ENCODE peak calls at places on chromosome 9, in four cellular contexts. G is H9, P is trophoblast cell, C is IMR-90. F is an unnamed sample.

GRCh38 chr9:97907051-97907450 is 15.2 kb downstream of the TRMO start:
- DNase-seq in G (no peak), P (no peak), C (no peak), F (no peak)

GRCh38 chr9:12908910-12909309 is 134.1 kb downstream of the LURAP1L start:
- DNase-seq in G (no peak), C (no peak), P (no peak), F (no peak)

GRCh38 chr9:12705738-12706391 is 12.7 kb downstream of the TYRP1 start:
- DNase-seq in P (no peak), C (no peak), G (no peak), F (no peak)

GRCh38 chr9:128361981-128362646 is 9.1 kb upstream of the URM1 start:
- DNase-seq in P (peak), G (peak), C (peak), F (peak)

GRCh38 chr9:80467632-80468031 is 895.9 kb downstream of the TLE4 start:
- DNase-seq in G (no peak), C (peak), P (no peak), F (no peak)

GRCh38 chr9:35827486-35827885 is 1.0 kb downstream of the FAM221B start:
- DNase-seq in P (no peak), G (no peak), C (peak), F (no peak)

GRCh38 chr9:105191508-105192118 is 52.8 kb upstream of the SLC44A1 start:
- DNase-seq in G (no peak), C (no peak), P (peak), F (no peak)

GRCh38 chr9:74362423-74362822 is 134.7 kb upstream of the RORB start:
- DNase-seq in P (no peak), C (no peak), G (no peak), F (no peak)

GRCh38 chr9:114180701-114181582 is 25.6 kb downstream of the COL27A1 start:
- DNase-seq in C (peak), P (no peak), G (no peak), F (no peak)

GRCh38 chr9:76969716-76970115 is 49.7 kb upstream of the FOXB2 start:
- DNase-seq in C (no peak), G (no peak), P (no peak), F (no peak)

GRCh38 chr9:107213561-107214028 is 69.5 kb upstream of the RAD23B start:
- DNase-seq in P (peak), G (no peak), C (peak), F (peak)

GRCh38 chr9:134314039-134314949 is 12.0 kb upstream of the RXRA start:
- DNase-seq in G (no peak), C (no peak), P (no peak), F (no peak)

GRCh38 chr9:72509635-72510034 is 11.8 kb upstream of the TMC1 start:
- DNase-seq in P (peak), C (peak), G (no peak), F (no peak)

GRCh38 chr9:13804532-13804931 is 509.4 kb downstream of the NFIB start:
- DNase-seq in C (peak), G (no peak), P (no peak), F (no peak)

GRCh38 chr9:130124471-130124870 is 47.7 kb upstream of the NCS1 start:
- DNase-seq in C (peak), P (no peak), G (no peak), F (no peak)

GRCh38 chr9:97310896-97311295 is 3.4 kb downstream of the CCDC180 start:
- DNase-seq in C (no peak), G (no peak), P (no peak), F (no peak)

GRCh38 chr9:38687389-38687842 is 32.5 kb downstream of the FAM240B start:
- DNase-seq in G (peak), P (peak), C (no peak), F (no peak)

GRCh38 chr9:76269789-76270188 is 124.4 kb downstream of the RFK start:
- DNase-seq in G (no peak), C (peak), P (peak), F (no peak)

GRCh38 chr9:117414220-117414905 is 494 bp downstream of the ASTN2 start:
- DNase-seq in C (no peak), P (peak), G (peak), F (peak)

GRCh38 chr9:107807183-107807582 is 317.6 kb upstream of the KLF4 start:
- DNase-seq in G (no peak), P (no peak), C (peak), F (no peak)

GRCh38 chr9:12817702-12818101 is 42.9 kb downstream of the LURAP1L start:
- DNase-seq in C (peak), G (no peak), P (no peak), F (no peak)

GRCh38 chr9:133105461-133105770 is 15.6 kb downstream of the RALGDS start:
- DNase-seq in P (no peak), C (no peak), G (no peak), F (no peak)

GRCh38 chr9:16726023-16726422 is 144.4 kb downstream of the BNC2 start:
- DNase-seq in C (peak), G (no peak), P (no peak), F (peak)

DNA sequence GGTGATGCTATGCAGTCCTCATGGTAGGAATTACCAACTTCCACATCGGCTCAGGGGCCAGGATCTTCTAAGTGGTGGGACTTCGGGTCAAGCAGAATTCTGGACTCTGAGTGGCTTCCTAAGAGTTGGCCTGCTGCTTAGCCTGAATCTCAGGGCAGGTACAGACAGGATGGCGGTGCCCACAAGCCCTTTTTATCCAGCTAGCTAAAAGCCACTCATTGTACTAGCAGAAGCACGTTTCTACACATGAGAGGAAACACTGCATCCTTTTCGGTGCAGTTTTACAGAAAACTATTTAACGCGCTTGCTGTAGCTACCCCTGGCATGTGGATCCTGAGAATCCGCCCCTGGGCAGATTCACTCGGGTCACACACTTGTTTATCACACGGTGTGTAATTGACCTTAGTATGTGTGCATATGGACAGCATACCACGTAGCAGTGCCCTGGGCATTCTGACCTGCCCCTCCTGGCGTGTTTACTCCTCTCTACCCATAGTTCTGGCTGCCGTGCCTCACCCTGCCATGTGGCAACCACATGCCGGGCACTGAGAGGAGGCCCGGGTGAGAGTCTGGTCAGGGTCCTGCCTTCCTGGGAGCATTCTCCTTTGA is 65.8 kb downstream of the DAB2IP start:
- DNase-seq in G (no peak), P (peak), C (no peak), F (no peak)
- H3K9ac ChIP-seq in G (no peak), P (no peak), C (no peak), F (no peak)

GRCh38 chr9:138037140-138037539 is 159.6 kb downstream of the CACNA1B start:
- DNase-seq in C (no peak), G (no peak), P (no peak), F (no peak)

GRCh38 chr9:138042146-138042545 is 164.6 kb downstream of the CACNA1B start:
- DNase-seq in G (no peak), C (no peak), P (no peak), F (no peak)

GRCh38 chr9:138033950-138034349 is 156.4 kb downstream of the CACNA1B start:
- DNase-seq in C (no peak), G (no peak), P (peak), F (peak)

GRCh38 chr9:138040446-138041430 is 163.2 kb downstream of the CACNA1B start:
- DNase-seq in G (no peak), C (no peak), P (no peak), F (no peak)

DNA sequence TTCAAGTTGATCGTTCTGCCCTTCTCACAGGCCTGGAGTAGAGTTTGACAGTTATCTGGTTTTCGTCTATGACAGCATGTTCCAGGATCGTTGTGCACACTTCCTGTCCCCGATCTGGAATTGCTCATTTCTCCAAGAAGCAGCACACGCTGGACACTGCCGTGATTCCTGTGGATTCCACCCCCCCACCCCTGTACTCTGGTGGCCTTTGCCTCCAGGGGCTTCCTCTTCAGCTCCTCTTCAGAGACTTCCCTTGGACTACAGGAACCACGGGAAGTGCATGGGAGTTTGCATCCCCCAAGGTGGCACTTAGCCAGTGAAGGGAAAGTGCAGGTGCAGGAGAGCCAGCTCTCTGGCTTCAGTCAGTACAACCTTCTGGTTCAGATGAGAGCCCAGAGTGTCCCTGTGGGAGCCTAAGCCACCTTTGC is 160.7 kb downstream of the CACNA1B start:
- DNase-seq in P (no peak), G (no peak), C (no peak), F (no peak)
- H2AK5ac ChIP-seq in P (no peak), G (no peak), C (no peak), F (no peak)

DNA sequence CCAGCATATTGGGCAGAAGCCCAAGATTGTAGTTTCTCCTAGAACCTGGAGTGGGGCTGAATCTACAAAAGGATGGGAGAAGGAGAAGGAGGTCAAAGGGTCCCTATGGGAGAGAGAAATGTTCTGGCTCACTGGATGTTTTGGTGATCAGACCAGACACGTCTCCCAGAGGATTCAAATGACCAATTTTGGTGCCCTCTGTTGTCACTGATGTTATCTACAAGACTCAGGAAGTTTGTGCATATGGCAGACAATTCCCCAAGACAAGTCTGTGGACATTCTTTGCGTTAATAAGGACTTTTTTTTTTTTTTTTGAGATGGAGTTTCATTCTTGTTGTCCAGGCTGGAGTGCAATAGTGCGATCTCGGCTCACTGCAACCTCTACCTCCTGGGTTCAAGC is 137.2 kb upstream of the SMARCA2 start:
- DNase-seq in G (no peak), C (no peak), P (peak), F (no peak)
- H3K4me2 ChIP-seq in G (no peak), C (no peak), P (no peak), F (no peak)

GRCh38 chr9:21835111-21835510 is 32.7 kb downstream of the MTAP start:
- DNase-seq in P (no peak), C (no peak), G (no peak), F (no peak)

GRCh38 chr9:21836437-21837161 is 34.2 kb downstream of the MTAP start:
- DNase-seq in C (peak), G (no peak), P (peak), F (no peak)

GRCh38 chr9:21841133-21841532 is 38.7 kb downstream of the MTAP start:
- DNase-seq in C (no peak), P (no peak), G (no peak), F (no peak)

GRCh38 chr9:21840647-21841046 is 38.2 kb downstream of the MTAP start:
- DNase-seq in P (no peak), G (no peak), C (no peak), F (no peak)

GRCh38 chr9:21837501-21837900 is 35.1 kb downstream of the MTAP start:
- DNase-seq in C (no peak), P (no peak), G (no peak), F (no peak)
- H3K9ac ChIP-seq in C (no peak), P (no peak), G (no peak), F (no peak)

GRCh38 chr9:33378121-33378795 is 24.1 kb downstream of the AQP7 start:
- DNase-seq in C (no peak), G (no peak), P (no peak), F (no peak)
- H2AK5ac ChIP-seq in C (no peak), G (no peak), P (no peak), F (no peak)

DNA sequence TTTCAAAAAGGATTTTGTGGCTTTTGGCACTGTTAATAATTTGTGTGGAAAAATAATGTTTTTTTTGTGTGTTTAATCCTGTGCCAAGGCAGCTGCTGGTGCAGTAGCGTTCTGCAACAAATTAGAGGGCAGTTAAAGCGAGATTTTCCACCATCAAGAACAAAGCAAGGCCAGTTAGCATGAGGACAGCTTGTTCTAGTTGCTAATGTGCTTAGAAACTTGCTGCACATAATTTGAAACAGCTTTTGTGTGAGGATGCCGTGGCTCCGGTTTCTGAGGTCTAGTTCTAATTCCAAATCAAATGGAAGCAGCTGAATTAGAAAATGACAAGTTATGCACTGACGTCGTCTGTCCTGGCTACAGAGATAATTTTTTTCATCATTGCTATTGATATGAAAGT is 128.5 kb downstream of the SPATA31D1 start:
- DNase-seq in C (no peak), G (no peak), P (no peak), F (no peak)
- H3K4me2 ChIP-seq in C (no peak), G (no peak), P (no peak), F (no peak)

GRCh38 chr9:136543830-136544548 is 1.9 kb downstream of the NOTCH1 start:
- DNase-seq in P (no peak), G (no peak), C (no peak), F (no peak)

GRCh38 chr9:136545966-136546696 is at the start of gene NOTCH1:
- DNase-seq in G (peak), P (peak), C (peak), F (peak)

GRCh38 chr9:136546697-136547481 is 1.0 kb upstream of the NOTCH1 start:
- DNase-seq in C (peak), G (peak), P (peak), F (peak)

GRCh38 chr9:136544549-136545064 is 1.2 kb downstream of the NOTCH1 start:
- DNase-seq in G (no peak), P (peak), C (no peak), F (no peak)

GRCh38 chr9:136545065-136545965 is 533 bp downstream of the NOTCH1 start:
- DNase-seq in G (no peak), P (no peak), C (no peak), F (no peak)
- H3K9ac ChIP-seq in G (no peak), P (peak), C (peak), F (peak)

GRCh38 chr9:90965141-90965910 is 163.7 kb downstream of the SYK start:
- DNase-seq in P (peak), C (no peak), G (no peak), F (no peak)

GRCh38 chr9:90966475-90967150 is 165.0 kb downstream of the SYK start:
- DNase-seq in C (peak), G (no peak), P (peak), F (no peak)

GRCh38 chr9:90969021-90969675 is 167.5 kb downstream of the SYK start:
- DNase-seq in G (no peak), P (no peak), C (no peak), F (no peak)

GRCh38 chr9:90965911-90966290 is 164.3 kb downstream of the SYK start:
- DNase-seq in G (no peak), C (no peak), P (no peak), F (no peak)

DNA sequence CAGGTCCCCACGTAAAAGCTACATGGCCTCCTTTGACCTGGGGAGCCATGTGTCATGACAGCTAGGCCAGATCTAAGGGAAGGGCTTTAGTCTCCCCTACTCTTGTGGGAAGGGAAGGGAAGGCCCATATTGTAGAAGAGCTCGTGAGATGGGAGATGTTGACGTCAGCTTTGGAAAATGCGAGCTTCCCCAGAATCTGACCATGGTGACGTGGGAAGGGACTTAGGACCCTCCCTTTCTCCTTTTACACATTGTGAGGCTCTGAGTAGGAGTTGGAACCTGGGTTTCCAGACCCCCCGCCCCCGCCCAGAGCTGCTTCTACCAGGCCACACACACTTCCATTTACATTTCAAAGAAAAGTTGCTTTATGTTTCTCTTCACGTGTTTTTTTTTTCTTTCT is 165.6 kb downstream of the SYK start:
- DNase-seq in C (no peak), P (no peak), G (no peak), F (peak)
- H2AK5ac ChIP-seq in C (peak), P (no peak), G (no peak), F (no peak)

GRCh38 chr9:123924727-123925126 is 5.2 kb downstream of the DENND1A start:
- DNase-seq in C (no peak), G (no peak), P (peak), F (no peak)

GRCh38 chr9:123925161-123925560 is 4.8 kb downstream of the DENND1A start:
- DNase-seq in P (no peak), G (peak), C (no peak), F (peak)

GRCh38 chr9:123923884-123924283 is 6.0 kb downstream of the DENND1A start:
- DNase-seq in C (no peak), P (no peak), G (no peak), F (no peak)

GRCh38 chr9:123926986-123927385 is 2.9 kb downstream of the DENND1A start:
- DNase-seq in C (no peak), P (no peak), G (no peak), F (no peak)

DNA sequence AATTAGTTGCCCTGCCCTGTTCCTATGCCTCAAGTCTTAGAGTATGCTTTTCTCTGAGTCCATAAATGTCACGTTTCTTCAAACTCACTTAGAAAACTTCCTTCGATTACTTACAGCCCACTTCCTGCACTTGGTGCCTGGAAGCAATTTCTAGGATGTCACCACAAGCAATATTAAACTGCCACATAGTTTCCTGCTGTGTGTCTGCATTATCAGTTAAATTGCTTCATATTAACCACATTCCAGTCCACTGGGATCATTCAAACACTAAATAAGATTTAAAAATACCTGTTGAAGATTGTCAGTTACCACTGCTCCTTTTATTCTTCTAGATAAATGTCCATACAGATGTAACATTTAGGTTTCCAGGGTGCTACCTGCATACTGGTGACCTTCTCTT is 4.1 kb downstream of the DENND1A start:
- DNase-seq in G (no peak), P (peak), C (peak), F (no peak)
- H3K4me2 ChIP-seq in G (no peak), P (no peak), C (no peak), F (no peak)

F was measured in mesendoderm.